ENCODE peak calls at places on chromosomes 6 and 20, in four cellular contexts. One of them, this sample, is unnamed.

GRCh38 chr6:29647927-29648642 is 8.8 kb upstream of the MOG start:
- DNase-seq in NCI-H1436: peak
- DNase-seq in DMS79: no peak
- DNase-seq in testis: no peak
- DNase-seq in this sample: peak

GRCh38 chr6:139879823-139880356 is 505.4 kb upstream of the CITED2 start:
- DNase-seq in NCI-H1436: no peak
- DNase-seq in testis: no peak
- DNase-seq in DMS79: no peak
- DNase-seq in this sample: no peak

GRCh38 chr6:44262467-44263356 is 2.6 kb downstream of the NFKBIE start:
- DNase-seq in NCI-H1436: no peak
- DNase-seq in testis: no peak
- DNase-seq in DMS79: no peak
- DNase-seq in this sample: no peak

GRCh38 chr6:107490568-107491058 is 696 bp downstream of the SOBP start:
- DNase-seq in DMS79: no peak
- DNase-seq in NCI-H1436: no peak
- DNase-seq in testis: peak
- DNase-seq in this sample: no peak

GRCh38 chr6:23280445-23280844 is 711.1 kb downstream of the HDGFL1 start:
- DNase-seq in testis: no peak
- DNase-seq in DMS79: no peak
- DNase-seq in NCI-H1436: no peak
- DNase-seq in this sample: no peak

GRCh38 chr6:99216959-99217358 is 132.5 kb downstream of the FAXC start:
- DNase-seq in DMS79: no peak
- DNase-seq in testis: no peak
- DNase-seq in NCI-H1436: no peak
- DNase-seq in this sample: no peak

GRCh38 chr20:17665756-17666155 is 16.3 kb downstream of the RRBP1 start:
- DNase-seq in DMS79: no peak
- DNase-seq in testis: no peak
- DNase-seq in NCI-H1436: no peak
- DNase-seq in this sample: no peak

GRCh38 chr6:155126727-155127439 is 131.8 kb downstream of the TIAM2 start:
- DNase-seq in testis: no peak
- DNase-seq in DMS79: no peak
- DNase-seq in NCI-H1436: no peak
- DNase-seq in this sample: no peak

GRCh38 chr6:139508023-139508422 is 133.6 kb upstream of the CITED2 start:
- DNase-seq in DMS79: no peak
- DNase-seq in NCI-H1436: no peak
- DNase-seq in testis: no peak
- DNase-seq in this sample: no peak

GRCh38 chr6:4687989-4688947 is 87.9 kb upstream of the CDYL start:
- DNase-seq in NCI-H1436: no peak
- DNase-seq in testis: no peak
- DNase-seq in DMS79: no peak
- DNase-seq in this sample: no peak

GRCh38 chr20:62961310-62961783 is 8.8 kb downstream of the SLC17A9 start:
- DNase-seq in DMS79: no peak
- DNase-seq in testis: peak
- DNase-seq in NCI-H1436: no peak
- DNase-seq in this sample: no peak

GRCh38 chr6:33778475-33779121 is 10.3 kb downstream of the LEMD2 start:
- DNase-seq in testis: no peak
- DNase-seq in DMS79: no peak
- DNase-seq in NCI-H1436: no peak
- DNase-seq in this sample: no peak

GRCh38 chr20:35952480-35953410 is 1.6 kb downstream of the SCAND1 start:
- DNase-seq in NCI-H1436: no peak
- DNase-seq in DMS79: no peak
- DNase-seq in testis: no peak
- DNase-seq in this sample: no peak

GRCh38 chr6:2970034-2970685 is 1.2 kb downstream of the SERPINB6 start:
- DNase-seq in DMS79: no peak
- DNase-seq in testis: peak
- DNase-seq in NCI-H1436: no peak
- DNase-seq in this sample: no peak

GRCh38 chr6:13470240-13471140 is 16.9 kb downstream of the GFOD1 start:
- DNase-seq in DMS79: no peak
- DNase-seq in NCI-H1436: peak
- DNase-seq in testis: no peak
- DNase-seq in this sample: no peak

GRCh38 chr6:62891065-62891647 is 320.1 kb upstream of the FKBP1C start:
- DNase-seq in testis: no peak
- DNase-seq in NCI-H1436: no peak
- DNase-seq in DMS79: no peak
- DNase-seq in this sample: no peak

GRCh38 chr6:119323926-119324325 is 25.6 kb downstream of the MAN1A1 start:
- DNase-seq in NCI-H1436: no peak
- DNase-seq in DMS79: no peak
- DNase-seq in testis: no peak
- DNase-seq in this sample: no peak

GRCh38 chr6:108921547-108922331 is 73.5 kb downstream of the ARMC2 start:
- DNase-seq in NCI-H1436: no peak
- DNase-seq in DMS79: no peak
- DNase-seq in testis: no peak
- DNase-seq in this sample: no peak

GRCh38 chr6:125748534-125749111 is 809 bp upstream of the HEY2 start:
- DNase-seq in testis: no peak
- DNase-seq in NCI-H1436: no peak
- DNase-seq in DMS79: no peak
- DNase-seq in this sample: peak

GRCh38 chr6:136639671-136640070 is 89.4 kb upstream of the MAP7 start:
- DNase-seq in testis: no peak
- DNase-seq in NCI-H1436: no peak
- DNase-seq in DMS79: no peak
- DNase-seq in this sample: no peak

GRCh38 chr6:85449388-85449817 is 480 bp upstream of the NT5E start:
- DNase-seq in NCI-H1436: no peak
- DNase-seq in DMS79: no peak
- DNase-seq in testis: peak
- DNase-seq in this sample: no peak

GRCh38 chr6:37495199-37495913 is 4.3 kb downstream of the CCDC167 start:
- DNase-seq in testis: no peak
- DNase-seq in NCI-H1436: peak
- DNase-seq in DMS79: peak
- DNase-seq in this sample: no peak

GRCh38 chr6:121533321-121533841 is 97.9 kb downstream of the GJA1 start:
- DNase-seq in testis: no peak
- DNase-seq in NCI-H1436: peak
- DNase-seq in DMS79: no peak
- DNase-seq in this sample: no peak

GRCh38 chr6:32836873-32837272 is 1.7 kb downstream of the TAP2 start:
- DNase-seq in NCI-H1436: no peak
- DNase-seq in testis: no peak
- DNase-seq in DMS79: no peak
- DNase-seq in this sample: no peak

GRCh38 chr6:41967312-41968287 is 26.0 kb upstream of the CCND3 start:
- DNase-seq in NCI-H1436: no peak
- DNase-seq in testis: no peak
- DNase-seq in DMS79: no peak
- DNase-seq in this sample: no peak

GRCh38 chr6:654136-654535 is 2.8 kb downstream of the HUS1B start:
- DNase-seq in NCI-H1436: no peak
- DNase-seq in testis: no peak
- DNase-seq in DMS79: no peak
- DNase-seq in this sample: no peak

GRCh38 chr6:123316733-123317323 is 319.9 kb downstream of the TRDN start:
- DNase-seq in testis: no peak
- DNase-seq in DMS79: no peak
- DNase-seq in NCI-H1436: no peak
- DNase-seq in this sample: no peak

GRCh38 chr6:109477725-109478124 is 5.3 kb downstream of the ZBTB24 start:
- DNase-seq in NCI-H1436: no peak
- DNase-seq in testis: no peak
- DNase-seq in DMS79: no peak
- DNase-seq in this sample: no peak

GRCh38 chr6:2875840-2876207 is 27.3 kb downstream of the SERPINB9 start:
- DNase-seq in NCI-H1436: no peak
- DNase-seq in DMS79: no peak
- DNase-seq in testis: no peak
- DNase-seq in this sample: no peak

GRCh38 chr6:152630832-152631231 is 6.3 kb downstream of the SYNE1 start:
- DNase-seq in testis: no peak
- DNase-seq in NCI-H1436: no peak
- DNase-seq in DMS79: no peak
- DNase-seq in this sample: no peak

GRCh38 chr6:67558985-67559384 is 1076.1 kb upstream of the ADGRB3 start:
- DNase-seq in DMS79: no peak
- DNase-seq in NCI-H1436: no peak
- DNase-seq in testis: no peak
- DNase-seq in this sample: no peak

GRCh38 chr20:55375920-55376319 is 629.4 kb downstream of the CBLN4 start:
- DNase-seq in testis: no peak
- DNase-seq in DMS79: no peak
- DNase-seq in NCI-H1436: no peak
- DNase-seq in this sample: no peak

GRCh38 chr6:1651362-1651761 is 41.6 kb downstream of the FOXC1 start:
- DNase-seq in NCI-H1436: no peak
- DNase-seq in DMS79: no peak
- DNase-seq in testis: no peak
- DNase-seq in this sample: no peak

GRCh38 chr20:45366631-45367030 is 3.7 kb downstream of the SYS1 start:
- DNase-seq in testis: no peak
- DNase-seq in NCI-H1436: no peak
- DNase-seq in DMS79: no peak
- DNase-seq in this sample: no peak

GRCh38 chr6:53878808-53879207 is 84.0 kb downstream of the LRRC1 start:
- DNase-seq in DMS79: no peak
- DNase-seq in testis: no peak
- DNase-seq in NCI-H1436: no peak
- DNase-seq in this sample: no peak

GRCh38 chr6:130233332-130233731 is 10.6 kb upstream of the SAMD3 start:
- DNase-seq in testis: no peak
- DNase-seq in NCI-H1436: no peak
- DNase-seq in DMS79: no peak
- DNase-seq in this sample: no peak

GRCh38 chr6:45527210-45527609 is 149.5 kb upstream of the SUPT3H start:
- DNase-seq in DMS79: no peak
- DNase-seq in NCI-H1436: no peak
- DNase-seq in testis: no peak
- DNase-seq in this sample: no peak

GRCh38 chr6:132858750-132859149 is 44.4 kb downstream of the RPS12 start:
- DNase-seq in testis: no peak
- DNase-seq in DMS79: no peak
- DNase-seq in NCI-H1436: no peak
- DNase-seq in this sample: no peak

This sample was measured in NCI-H1930.